ENCODE peak calls at places on chromosomes 13 and 19, in eight cellular contexts. One of them, this sample, is unnamed.

GRCh38 chr19:51131780-51132680 is 7.3 kb downstream of the SIGLEC9 start:
- DNase-seq in GM12892: no peak
- DNase-seq in activated CD4-positive, alpha-beta T cell treated with anti-CD3 and anti-CD28 coated beads, Interleukin-2, amount 10 ng/mL, durations not matched to agents 7 days and 5 days: peak
- DNase-seq in progenitor cell of endocrine pancreas: no peak
- DNase-seq in Panc1: no peak
- DNase-seq in lower leg skin: no peak
- DNase-seq in midbrain: peak
- DNase-seq in HFF-Myc: peak
- DNase-seq in this sample: no peak

GRCh38 chr19:51259348-51260245 is 8.7 kb downstream of the SIGLECL1 start:
- DNase-seq in progenitor cell of endocrine pancreas: no peak
- DNase-seq in activated CD4-positive, alpha-beta T cell treated with anti-CD3 and anti-CD28 coated beads, Interleukin-2, amount 10 ng/mL, durations not matched to agents 7 days and 5 days: peak
- DNase-seq in lower leg skin: peak
- DNase-seq in HFF-Myc: no peak
- DNase-seq in midbrain: peak
- DNase-seq in Panc1: peak
- DNase-seq in GM12892: no peak
- DNase-seq in this sample: peak

GRCh38 chr19:16825312-16826168 is 3.7 kb upstream of the SIN3B start:
- DNase-seq in GM12892: no peak
- DNase-seq in progenitor cell of endocrine pancreas: no peak
- DNase-seq in Panc1: no peak
- DNase-seq in midbrain: no peak
- DNase-seq in activated CD4-positive, alpha-beta T cell treated with anti-CD3 and anti-CD28 coated beads, Interleukin-2, amount 10 ng/mL, durations not matched to agents 7 days and 5 days: no peak
- DNase-seq in HFF-Myc: peak
- DNase-seq in lower leg skin: peak
- DNase-seq in this sample: peak

GRCh38 chr19:7250057-7250596 is 44.1 kb downstream of the INSR start:
- DNase-seq in progenitor cell of endocrine pancreas: no peak
- DNase-seq in midbrain: no peak
- DNase-seq in activated CD4-positive, alpha-beta T cell treated with anti-CD3 and anti-CD28 coated beads, Interleukin-2, amount 10 ng/mL, durations not matched to agents 7 days and 5 days: no peak
- DNase-seq in lower leg skin: no peak
- DNase-seq in GM12892: no peak
- DNase-seq in HFF-Myc: no peak
- DNase-seq in Panc1: no peak
- DNase-seq in this sample: no peak

GRCh38 chr13:98224557-98224956 is 47.5 kb upstream of the RNF113B start:
- DNase-seq in Panc1: no peak
- DNase-seq in lower leg skin: no peak
- DNase-seq in activated CD4-positive, alpha-beta T cell treated with anti-CD3 and anti-CD28 coated beads, Interleukin-2, amount 10 ng/mL, durations not matched to agents 7 days and 5 days: no peak
- DNase-seq in midbrain: no peak
- DNase-seq in GM12892: no peak
- DNase-seq in progenitor cell of endocrine pancreas: no peak
- DNase-seq in HFF-Myc: no peak
- DNase-seq in this sample: no peak

GRCh38 chr19:2574971-2575630 is 99.2 kb downstream of the GADD45B start:
- DNase-seq in progenitor cell of endocrine pancreas: no peak
- DNase-seq in HFF-Myc: no peak
- DNase-seq in midbrain: no peak
- DNase-seq in Panc1: no peak
- DNase-seq in GM12892: no peak
- DNase-seq in lower leg skin: no peak
- DNase-seq in activated CD4-positive, alpha-beta T cell treated with anti-CD3 and anti-CD28 coated beads, Interleukin-2, amount 10 ng/mL, durations not matched to agents 7 days and 5 days: no peak
- DNase-seq in this sample: no peak

GRCh38 chr19:19642506-19643157 is 825 bp downstream of the GMIP start:
- DNase-seq in HFF-Myc: no peak
- DNase-seq in lower leg skin: no peak
- DNase-seq in midbrain: no peak
- DNase-seq in progenitor cell of endocrine pancreas: no peak
- DNase-seq in activated CD4-positive, alpha-beta T cell treated with anti-CD3 and anti-CD28 coated beads, Interleukin-2, amount 10 ng/mL, durations not matched to agents 7 days and 5 days: peak
- DNase-seq in Panc1: no peak
- DNase-seq in GM12892: peak
- DNase-seq in this sample: peak

GRCh38 chr13:74866151-74866550 is 615.8 kb downstream of the TBC1D4 start:
- DNase-seq in Panc1: no peak
- DNase-seq in midbrain: no peak
- DNase-seq in HFF-Myc: no peak
- DNase-seq in GM12892: no peak
- DNase-seq in progenitor cell of endocrine pancreas: no peak
- DNase-seq in lower leg skin: no peak
- DNase-seq in activated CD4-positive, alpha-beta T cell treated with anti-CD3 and anti-CD28 coated beads, Interleukin-2, amount 10 ng/mL, durations not matched to agents 7 days and 5 days: no peak
- DNase-seq in this sample: no peak

GRCh38 chr13:44334751-44335150 is 38.9 kb upstream of the SERP2 start:
- DNase-seq in Panc1: no peak
- DNase-seq in GM12892: no peak
- DNase-seq in HFF-Myc: no peak
- DNase-seq in activated CD4-positive, alpha-beta T cell treated with anti-CD3 and anti-CD28 coated beads, Interleukin-2, amount 10 ng/mL, durations not matched to agents 7 days and 5 days: no peak
- DNase-seq in midbrain: no peak
- DNase-seq in lower leg skin: no peak
- DNase-seq in progenitor cell of endocrine pancreas: no peak
- DNase-seq in this sample: no peak

GRCh38 chr13:98134901-98135300 is 8.0 kb upstream of the FARP1 start:
- DNase-seq in midbrain: no peak
- DNase-seq in lower leg skin: no peak
- DNase-seq in activated CD4-positive, alpha-beta T cell treated with anti-CD3 and anti-CD28 coated beads, Interleukin-2, amount 10 ng/mL, durations not matched to agents 7 days and 5 days: no peak
- DNase-seq in HFF-Myc: no peak
- DNase-seq in GM12892: no peak
- DNase-seq in progenitor cell of endocrine pancreas: no peak
- DNase-seq in Panc1: no peak
- DNase-seq in this sample: no peak

GRCh38 chr13:37889102-37889501 is 19.5 kb upstream of the TRPC4 start:
- DNase-seq in lower leg skin: no peak
- DNase-seq in GM12892: no peak
- DNase-seq in progenitor cell of endocrine pancreas: no peak
- DNase-seq in midbrain: no peak
- DNase-seq in Panc1: no peak
- DNase-seq in activated CD4-positive, alpha-beta T cell treated with anti-CD3 and anti-CD28 coated beads, Interleukin-2, amount 10 ng/mL, durations not matched to agents 7 days and 5 days: no peak
- DNase-seq in HFF-Myc: no peak
- DNase-seq in this sample: no peak

GRCh38 chr19:44988896-44989563 is 12.2 kb upstream of the RELB start:
- DNase-seq in activated CD4-positive, alpha-beta T cell treated with anti-CD3 and anti-CD28 coated beads, Interleukin-2, amount 10 ng/mL, durations not matched to agents 7 days and 5 days: peak
- DNase-seq in HFF-Myc: peak
- DNase-seq in GM12892: peak
- DNase-seq in midbrain: peak
- DNase-seq in lower leg skin: peak
- DNase-seq in Panc1: no peak
- DNase-seq in progenitor cell of endocrine pancreas: peak
- DNase-seq in this sample: peak

GRCh38 chr19:49851456-49852259 is 699 bp downstream of the PTOV1 start:
- DNase-seq in HFF-Myc: no peak
- DNase-seq in GM12892: no peak
- DNase-seq in Panc1: no peak
- DNase-seq in progenitor cell of endocrine pancreas: peak
- DNase-seq in lower leg skin: peak
- DNase-seq in midbrain: no peak
- DNase-seq in activated CD4-positive, alpha-beta T cell treated with anti-CD3 and anti-CD28 coated beads, Interleukin-2, amount 10 ng/mL, durations not matched to agents 7 days and 5 days: peak
- DNase-seq in this sample: peak

GRCh38 chr19:56105090-56105701 is 15.9 kb downstream of the ZNF787 start:
- DNase-seq in GM12892: no peak
- DNase-seq in progenitor cell of endocrine pancreas: peak
- DNase-seq in Panc1: no peak
- DNase-seq in lower leg skin: peak
- DNase-seq in activated CD4-positive, alpha-beta T cell treated with anti-CD3 and anti-CD28 coated beads, Interleukin-2, amount 10 ng/mL, durations not matched to agents 7 days and 5 days: peak
- DNase-seq in HFF-Myc: no peak
- DNase-seq in midbrain: peak
- DNase-seq in this sample: peak

GRCh38 chr19:42846597-42846996 is 32.9 kb downstream of the PSG1 start:
- DNase-seq in midbrain: no peak
- DNase-seq in Panc1: no peak
- DNase-seq in activated CD4-positive, alpha-beta T cell treated with anti-CD3 and anti-CD28 coated beads, Interleukin-2, amount 10 ng/mL, durations not matched to agents 7 days and 5 days: no peak
- DNase-seq in GM12892: no peak
- DNase-seq in progenitor cell of endocrine pancreas: no peak
- DNase-seq in lower leg skin: no peak
- DNase-seq in HFF-Myc: no peak
- DNase-seq in this sample: no peak

GRCh38 chr19:49271080-49271753 is 53.8 kb downstream of the SLC6A16 start:
- DNase-seq in midbrain: no peak
- DNase-seq in activated CD4-positive, alpha-beta T cell treated with anti-CD3 and anti-CD28 coated beads, Interleukin-2, amount 10 ng/mL, durations not matched to agents 7 days and 5 days: no peak
- DNase-seq in HFF-Myc: no peak
- DNase-seq in progenitor cell of endocrine pancreas: no peak
- DNase-seq in GM12892: no peak
- DNase-seq in Panc1: no peak
- DNase-seq in lower leg skin: no peak
- DNase-seq in this sample: no peak

GRCh38 chr19:5231857-5232503 is 108.6 kb downstream of the PTPRS start:
- DNase-seq in GM12892: no peak
- DNase-seq in progenitor cell of endocrine pancreas: no peak
- DNase-seq in activated CD4-positive, alpha-beta T cell treated with anti-CD3 and anti-CD28 coated beads, Interleukin-2, amount 10 ng/mL, durations not matched to agents 7 days and 5 days: no peak
- DNase-seq in Panc1: no peak
- DNase-seq in lower leg skin: no peak
- DNase-seq in HFF-Myc: no peak
- DNase-seq in midbrain: no peak
- DNase-seq in this sample: peak

GRCh38 chr13:44974056-44974798 is 15.0 kb downstream of the NUFIP1 start:
- DNase-seq in midbrain: no peak
- DNase-seq in Panc1: no peak
- DNase-seq in progenitor cell of endocrine pancreas: no peak
- DNase-seq in lower leg skin: peak
- DNase-seq in GM12892: no peak
- DNase-seq in activated CD4-positive, alpha-beta T cell treated with anti-CD3 and anti-CD28 coated beads, Interleukin-2, amount 10 ng/mL, durations not matched to agents 7 days and 5 days: no peak
- DNase-seq in HFF-Myc: no peak
- DNase-seq in this sample: no peak

GRCh38 chr13:41427700-41428099 is 29.6 kb upstream of the RGCC start:
- DNase-seq in GM12892: no peak
- DNase-seq in progenitor cell of endocrine pancreas: no peak
- DNase-seq in Panc1: no peak
- DNase-seq in midbrain: no peak
- DNase-seq in lower leg skin: no peak
- DNase-seq in activated CD4-positive, alpha-beta T cell treated with anti-CD3 and anti-CD28 coated beads, Interleukin-2, amount 10 ng/mL, durations not matched to agents 7 days and 5 days: no peak
- DNase-seq in HFF-Myc: no peak
- DNase-seq in this sample: peak

GRCh38 chr13:110682746-110683145 is 23.2 kb downstream of the CARS2 start:
- DNase-seq in GM12892: no peak
- DNase-seq in activated CD4-positive, alpha-beta T cell treated with anti-CD3 and anti-CD28 coated beads, Interleukin-2, amount 10 ng/mL, durations not matched to agents 7 days and 5 days: no peak
- DNase-seq in Panc1: no peak
- DNase-seq in HFF-Myc: no peak
- DNase-seq in midbrain: no peak
- DNase-seq in progenitor cell of endocrine pancreas: no peak
- DNase-seq in lower leg skin: no peak
- DNase-seq in this sample: no peak

GRCh38 chr19:7917292-7918061 is 2.7 kb upstream of the SNAPC2 start:
- DNase-seq in lower leg skin: no peak
- DNase-seq in progenitor cell of endocrine pancreas: no peak
- DNase-seq in GM12892: peak
- DNase-seq in Panc1: no peak
- DNase-seq in activated CD4-positive, alpha-beta T cell treated with anti-CD3 and anti-CD28 coated beads, Interleukin-2, amount 10 ng/mL, durations not matched to agents 7 days and 5 days: peak
- DNase-seq in HFF-Myc: no peak
- DNase-seq in midbrain: peak
- DNase-seq in this sample: peak

GRCh38 chr13:27174766-27175455 is 3.3 kb upstream of the USP12 start:
- DNase-seq in lower leg skin: no peak
- DNase-seq in progenitor cell of endocrine pancreas: no peak
- DNase-seq in GM12892: no peak
- DNase-seq in midbrain: no peak
- DNase-seq in Panc1: no peak
- DNase-seq in HFF-Myc: no peak
- DNase-seq in activated CD4-positive, alpha-beta T cell treated with anti-CD3 and anti-CD28 coated beads, Interleukin-2, amount 10 ng/mL, durations not matched to agents 7 days and 5 days: no peak
- DNase-seq in this sample: peak

GRCh38 chr19:4194353-4194752 is 11.9 kb downstream of the ANKRD24 start:
- DNase-seq in HFF-Myc: no peak
- DNase-seq in lower leg skin: no peak
- DNase-seq in progenitor cell of endocrine pancreas: no peak
- DNase-seq in activated CD4-positive, alpha-beta T cell treated with anti-CD3 and anti-CD28 coated beads, Interleukin-2, amount 10 ng/mL, durations not matched to agents 7 days and 5 days: no peak
- DNase-seq in GM12892: no peak
- DNase-seq in Panc1: no peak
- DNase-seq in midbrain: no peak
- DNase-seq in this sample: no peak

GRCh38 chr19:31863122-31863521 is 482.3 kb upstream of the ZNF507 start:
- DNase-seq in lower leg skin: no peak
- DNase-seq in activated CD4-positive, alpha-beta T cell treated with anti-CD3 and anti-CD28 coated beads, Interleukin-2, amount 10 ng/mL, durations not matched to agents 7 days and 5 days: no peak
- DNase-seq in HFF-Myc: no peak
- DNase-seq in GM12892: no peak
- DNase-seq in Panc1: no peak
- DNase-seq in midbrain: no peak
- DNase-seq in progenitor cell of endocrine pancreas: no peak
- DNase-seq in this sample: no peak

GRCh38 chr13:45243072-45243471 is 42.2 kb upstream of the KCTD4 start:
- DNase-seq in lower leg skin: no peak
- DNase-seq in progenitor cell of endocrine pancreas: no peak
- DNase-seq in activated CD4-positive, alpha-beta T cell treated with anti-CD3 and anti-CD28 coated beads, Interleukin-2, amount 10 ng/mL, durations not matched to agents 7 days and 5 days: no peak
- DNase-seq in midbrain: no peak
- DNase-seq in GM12892: no peak
- DNase-seq in HFF-Myc: no peak
- DNase-seq in Panc1: no peak
- DNase-seq in this sample: no peak

GRCh38 chr19:5380215-5380919 is 39.8 kb upstream of the PTPRS start:
- DNase-seq in HFF-Myc: no peak
- DNase-seq in lower leg skin: no peak
- DNase-seq in Panc1: no peak
- DNase-seq in midbrain: no peak
- DNase-seq in GM12892: no peak
- DNase-seq in progenitor cell of endocrine pancreas: no peak
- DNase-seq in activated CD4-positive, alpha-beta T cell treated with anti-CD3 and anti-CD28 coated beads, Interleukin-2, amount 10 ng/mL, durations not matched to agents 7 days and 5 days: no peak
- DNase-seq in this sample: no peak

GRCh38 chr19:31715249-31715944 is 366.2 kb upstream of the TSHZ3 start:
- DNase-seq in HFF-Myc: no peak
- DNase-seq in GM12892: no peak
- DNase-seq in progenitor cell of endocrine pancreas: no peak
- DNase-seq in midbrain: no peak
- DNase-seq in lower leg skin: no peak
- DNase-seq in activated CD4-positive, alpha-beta T cell treated with anti-CD3 and anti-CD28 coated beads, Interleukin-2, amount 10 ng/mL, durations not matched to agents 7 days and 5 days: no peak
- DNase-seq in Panc1: no peak
- DNase-seq in this sample: peak

GRCh38 chr13:48491423-48492122 is 41.3 kb downstream of the RCBTB2 start:
- DNase-seq in HFF-Myc: no peak
- DNase-seq in midbrain: no peak
- DNase-seq in Panc1: no peak
- DNase-seq in GM12892: no peak
- DNase-seq in lower leg skin: no peak
- DNase-seq in progenitor cell of endocrine pancreas: no peak
- DNase-seq in activated CD4-positive, alpha-beta T cell treated with anti-CD3 and anti-CD28 coated beads, Interleukin-2, amount 10 ng/mL, durations not matched to agents 7 days and 5 days: no peak
- DNase-seq in this sample: no peak

GRCh38 chr19:14542721-14543328 is 13.4 kb downstream of the TECR start:
- DNase-seq in HFF-Myc: no peak
- DNase-seq in Panc1: no peak
- DNase-seq in lower leg skin: no peak
- DNase-seq in GM12892: no peak
- DNase-seq in midbrain: peak
- DNase-seq in activated CD4-positive, alpha-beta T cell treated with anti-CD3 and anti-CD28 coated beads, Interleukin-2, amount 10 ng/mL, durations not matched to agents 7 days and 5 days: no peak
- DNase-seq in progenitor cell of endocrine pancreas: no peak
- DNase-seq in this sample: peak

GRCh38 chr19:3135961-3136683 is at the start of gene GNA15:
- DNase-seq in midbrain: no peak
- DNase-seq in Panc1: no peak
- DNase-seq in activated CD4-positive, alpha-beta T cell treated with anti-CD3 and anti-CD28 coated beads, Interleukin-2, amount 10 ng/mL, durations not matched to agents 7 days and 5 days: peak
- DNase-seq in lower leg skin: no peak
- DNase-seq in HFF-Myc: no peak
- DNase-seq in progenitor cell of endocrine pancreas: no peak
- DNase-seq in GM12892: no peak
- DNase-seq in this sample: no peak

GRCh38 chr13:111184685-111185401 is 69.7 kb downstream of the ARHGEF7 start:
- DNase-seq in GM12892: peak
- DNase-seq in lower leg skin: no peak
- DNase-seq in midbrain: no peak
- DNase-seq in Panc1: no peak
- DNase-seq in activated CD4-positive, alpha-beta T cell treated with anti-CD3 and anti-CD28 coated beads, Interleukin-2, amount 10 ng/mL, durations not matched to agents 7 days and 5 days: peak
- DNase-seq in progenitor cell of endocrine pancreas: no peak
- DNase-seq in HFF-Myc: no peak
- DNase-seq in this sample: peak

GRCh38 chr19:47124937-47125668 is 5.5 kb upstream of the SAE1 start:
- DNase-seq in activated CD4-positive, alpha-beta T cell treated with anti-CD3 and anti-CD28 coated beads, Interleukin-2, amount 10 ng/mL, durations not matched to agents 7 days and 5 days: no peak
- DNase-seq in midbrain: peak
- DNase-seq in Panc1: no peak
- DNase-seq in HFF-Myc: no peak
- DNase-seq in GM12892: peak
- DNase-seq in progenitor cell of endocrine pancreas: peak
- DNase-seq in lower leg skin: no peak
- DNase-seq in this sample: peak

GRCh38 chr19:4414800-4415251 is 12.4 kb downstream of the CHAF1A start:
- DNase-seq in Panc1: no peak
- DNase-seq in lower leg skin: no peak
- DNase-seq in midbrain: no peak
- DNase-seq in activated CD4-positive, alpha-beta T cell treated with anti-CD3 and anti-CD28 coated beads, Interleukin-2, amount 10 ng/mL, durations not matched to agents 7 days and 5 days: no peak
- DNase-seq in GM12892: no peak
- DNase-seq in progenitor cell of endocrine pancreas: no peak
- DNase-seq in HFF-Myc: no peak
- DNase-seq in this sample: peak

GRCh38 chr13:99878921-99879610 is 92.5 kb downstream of the ZIC5 start:
- DNase-seq in GM12892: no peak
- DNase-seq in progenitor cell of endocrine pancreas: no peak
- DNase-seq in lower leg skin: no peak
- DNase-seq in HFF-Myc: no peak
- DNase-seq in Panc1: no peak
- DNase-seq in midbrain: no peak
- DNase-seq in activated CD4-positive, alpha-beta T cell treated with anti-CD3 and anti-CD28 coated beads, Interleukin-2, amount 10 ng/mL, durations not matched to agents 7 days and 5 days: no peak
- DNase-seq in this sample: no peak

This sample was measured in A673.